ENCODE peak calls at places on chromosome 5, in nine cellular contexts. U, C, N, V, K, W, J, T and D are unnamed samples. For H3K27me3 and H3K4me1, the result is how much of the 10 kb centered on the place peaks cover.

GRCh38 chr5:8906303-8906967 is 639.4 kb downstream of the SEMA5A start:
- DNase-seq in T (no peak), K (no peak), V (peak), W (no peak), N (no peak), J (no peak), U (no peak), C (no peak), D (no peak)

GRCh38 chr5:141636106-141636412 is 590 bp downstream of the HDAC3 start:
- DNase-seq in W (no peak), N (no peak), T (no peak), U (no peak), J (no peak), K (no peak), C (no peak), V (no peak), D (no peak)

GRCh38 chr5:133792683-133793082 is 175.7 kb downstream of the C5orf15 start:
- DNase-seq in T (no peak), C (no peak), J (no peak), K (no peak), N (no peak), V (no peak), W (no peak), U (no peak), D (no peak)

GRCh38 chr5:83589786-83590185 is 118.2 kb downstream of the VCAN start:
- DNase-seq in C (no peak), T (no peak), V (no peak), N (no peak), W (no peak), J (peak), U (no peak), K (no peak), D (no peak)

GRCh38 chr5:173577817-173578216 is 38.6 kb downstream of the BOD1 start:
- DNase-seq in C (no peak), J (no peak), U (no peak), N (no peak), W (no peak), K (no peak), V (no peak), T (no peak), D (no peak)

GRCh38 chr5:147072591-147072990 is 162.2 kb upstream of the STK32A start:
- DNase-seq in T (no peak), V (no peak), N (no peak), K (no peak), C (no peak), U (no peak), J (no peak), W (no peak), D (no peak)

GRCh38 chr5:97623441-97623840 is 440.4 kb upstream of the RIOK2 start:
- DNase-seq in N (no peak), C (no peak), W (no peak), K (no peak), U (no peak), T (no peak), J (no peak), V (no peak), D (no peak)

GRCh38 chr5:59317023-59317771 is 576.3 kb downstream of the PDE4D start:
- DNase-seq in C (no peak), K (no peak), U (no peak), V (peak), N (no peak), W (no peak), J (peak), T (no peak), D (peak)

GRCh38 chr5:181167814-181168488 is 20.6 kb downstream of the OR2V2 start:
- DNase-seq in V (no peak), N (no peak), W (peak), J (peak), K (no peak), T (no peak), C (no peak), U (no peak), D (peak)
- H3K4me3 ChIP-seq in V (no peak), N (no peak), W (peak), J (no peak), K (no peak), T (no peak), C (no peak), U (no peak), D (peak)

GRCh38 chr5:851076-851475 is 290 bp upstream of the ZDHHC11 start:
- DNase-seq in T (no peak), J (no peak), W (no peak), N (peak), C (no peak), K (no peak), U (peak), V (no peak), D (peak)
- H3K27me3 ChIP-seq in T (under half), J (under half), W (under half), N (under half), C (under half), K (under half), U (under half), V (under half), D (under half)

GRCh38 chr5:139684350-139684880 is 36.3 kb downstream of the CXXC5 start:
- DNase-seq in N (no peak), W (no peak), U (no peak), K (no peak), J (no peak), V (no peak), C (no peak), T (no peak), D (no peak)

GRCh38 chr5:139685886-139686285 is 37.7 kb downstream of the CXXC5 start:
- DNase-seq in J (no peak), T (no peak), C (no peak), V (no peak), N (no peak), W (no peak), U (no peak), K (no peak), D (no peak)

GRCh38 chr5:139686356-139686918 is 38.3 kb downstream of the CXXC5 start:
- DNase-seq in K (no peak), U (no peak), J (no peak), W (no peak), N (no peak), C (no peak), T (no peak), V (no peak), D (no peak)

GRCh38 chr5:139683295-139684271 is 35.4 kb downstream of the CXXC5 start:
- DNase-seq in T (no peak), N (no peak), W (no peak), U (no peak), C (no peak), V (no peak), K (no peak), J (no peak), D (no peak)

DNA sequence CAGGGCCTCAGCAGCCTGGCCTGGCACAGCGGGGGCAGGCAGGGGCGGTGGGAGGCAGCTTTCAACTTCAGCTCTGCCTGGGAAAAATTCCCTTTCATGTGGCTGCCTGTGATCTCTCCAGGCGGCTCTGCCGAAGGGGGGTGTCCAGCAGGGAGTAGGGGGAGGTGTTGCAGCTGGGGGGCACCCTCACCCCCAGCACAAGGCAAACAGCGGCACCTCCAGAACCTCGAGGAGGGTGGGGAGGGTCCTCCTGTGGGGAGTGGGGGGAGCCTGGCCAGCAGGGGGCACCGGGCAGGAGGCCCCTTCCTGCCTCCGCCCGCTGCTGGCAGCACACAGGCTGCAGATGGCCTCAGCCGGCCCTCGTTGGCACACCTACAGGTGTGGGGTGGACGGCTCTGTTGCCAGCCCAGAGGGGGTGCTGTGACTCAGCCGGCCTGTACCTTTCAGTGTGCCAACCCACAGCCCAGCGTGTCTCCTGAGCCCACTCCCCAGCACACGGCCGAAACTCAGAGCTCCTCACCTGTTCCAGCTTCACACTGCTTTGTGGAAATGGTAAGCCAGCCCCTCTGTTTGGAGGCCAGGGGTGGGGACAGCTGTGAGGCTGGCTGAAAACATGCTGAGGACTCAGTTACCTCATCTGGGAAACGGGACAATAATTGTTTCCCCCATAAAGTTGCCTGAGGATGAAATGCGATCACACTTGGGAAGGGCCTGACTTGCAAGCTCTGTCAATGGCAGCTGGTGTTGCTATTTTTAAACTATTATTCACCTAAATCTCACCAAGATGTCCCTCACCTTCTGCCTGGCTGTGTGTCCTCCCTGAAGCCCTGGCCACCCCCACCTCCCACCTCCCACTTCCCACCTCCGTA is 37.0 kb downstream of the CXXC5 start:
- DNase-seq in U (no peak), V (no peak), K (no peak), N (no peak), T (no peak), J (no peak), W (no peak), C (no peak), D (no peak)
- H3K4me1 ChIP-seq in U (under half), V (under half), K (under half), N (under half), T (under half), J (under half), W (half or more), C (under half), D (under half)

DNA sequence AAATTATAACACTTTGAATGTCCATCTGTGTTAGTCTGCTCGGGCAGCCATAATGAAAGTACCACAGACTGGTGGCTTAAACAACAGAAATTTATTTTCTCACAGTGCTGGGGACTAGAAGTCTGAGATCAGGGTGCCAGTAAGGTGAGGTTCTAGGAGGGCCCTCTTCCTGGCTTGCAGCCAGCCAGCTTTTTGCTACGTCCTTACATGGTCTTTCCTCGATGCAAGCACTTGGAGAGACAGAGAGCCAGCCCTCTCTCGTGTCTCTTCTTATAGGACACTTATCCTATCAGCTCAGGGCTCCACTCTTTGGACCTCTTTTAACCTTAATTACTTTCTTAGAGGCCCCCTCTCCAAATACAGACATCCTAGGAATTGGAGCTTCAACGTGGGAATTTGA is 351.8 kb downstream of the SPOCK1 start:
- DNase-seq in N (no peak), J (peak), W (no peak), T (no peak), K (no peak), C (no peak), U (no peak), V (no peak), D (no peak)
- H3K4me3 ChIP-seq in N (no peak), J (no peak), W (no peak), T (no peak), K (no peak), C (no peak), U (no peak), V (no peak), D (no peak)

GRCh38 chr5:176618783-176619182 is 8.8 kb upstream of the GPRIN1 start:
- DNase-seq in N (no peak), V (no peak), W (no peak), T (no peak), C (no peak), J (no peak), K (no peak), U (no peak), D (no peak)

GRCh38 chr5:176621661-176622079 is 8.7 kb downstream of the SNCB start:
- DNase-seq in U (no peak), T (no peak), N (no peak), K (no peak), C (no peak), W (no peak), J (peak), V (peak), D (no peak)

GRCh38 chr5:176620333-176620981 is 9.9 kb downstream of the SNCB start:
- DNase-seq in W (peak), U (no peak), K (no peak), N (no peak), J (no peak), C (no peak), T (no peak), V (no peak), D (no peak)

GRCh38 chr5:176619569-176620332 is 9.8 kb upstream of the GPRIN1 start:
- DNase-seq in N (no peak), C (no peak), T (no peak), K (no peak), W (no peak), V (no peak), J (no peak), U (no peak), D (no peak)

GRCh38 chr5:176619203-176619568 is 9.2 kb upstream of the GPRIN1 start:
- DNase-seq in K (peak), T (no peak), N (peak), J (peak), C (peak), U (peak), V (peak), W (peak), D (peak)
- H3K27me3 ChIP-seq in K (under half), T (under half), N (half or more), J (under half), C (under half), U (under half), V (under half), W (under half), D (under half)